ENCODE peak calls at places on chromosomes 6 and 20, in seven cellular contexts. R is NCI-H345; Y is activated CD4-positive, alpha-beta T cell treated with anti-CD3 and anti-CD28 coated beads, Interleukin-2, amount 50 U/mL, for 24 hours; W is hypothalamus; Z is progenitor cell of endocrine pancreas; Q is lower leg skin; G is endothelial cell. E is an unnamed sample.

GRCh38 chr6:15962449-15962764 is 166.5 kb upstream of the MYLIP start:
- DNase-seq in R (no peak), Y (no peak), W (no peak), Z (no peak), Q (no peak), G (peak; percentile 23), E (no peak)

GRCh38 chr6:14499804-14500203 is 382.2 kb downstream of the CD83 start:
- DNase-seq in R (no peak), Y (no peak), W (no peak), Z (no peak), Q (no peak), G (no peak), E (no peak)

GRCh38 chr20:17885544-17885943 is 83.0 kb downstream of the SNX5 start:
- DNase-seq in R (no peak), Y (no peak), W (no peak), Z (no peak), Q (no peak), G (no peak), E (peak; percentile 7)

GRCh38 chr20:44074252-44075151 is 112.5 kb downstream of the JPH2 start:
- DNase-seq in R (no peak), Y (no peak), W (no peak), Z (no peak), Q (peak; percentile 53), G (no peak), E (no peak)

GRCh38 chr6:137699036-137699683 is 167.9 kb upstream of the TNFAIP3 start:
- DNase-seq in R (no peak), Y (no peak), W (no peak), Z (no peak), Q (no peak), G (no peak), E (no peak)

GRCh38 chr6:82205793-82206425 is 41.6 kb downstream of the IBTK start:
- DNase-seq in R (no peak), Y (no peak), W (no peak), Z (no peak), Q (no peak), G (no peak), E (no peak)

GRCh38 chr20:50223321-50223995 is 32.8 kb downstream of the CEBPB start:
- DNase-seq in R (no peak), Y (no peak), W (no peak), Z (no peak), Q (no peak), G (no peak), E (no peak)

GRCh38 chr6:159108438-159108985 is 60.7 kb upstream of the FNDC1 start:
- DNase-seq in R (no peak), Y (no peak), W (no peak), Z (no peak), Q (peak; percentile 48), G (no peak), E (no peak)

GRCh38 chr20:52004720-52005119 is 186.9 kb downstream of the ZFP64 start:
- DNase-seq in R (no peak), Y (no peak), W (no peak), Z (no peak), Q (peak; percentile 20), G (no peak), E (no peak)

GRCh38 chr6:7974932-7975763 is 64.6 kb upstream of the TXNDC5 start:
- DNase-seq in R (no peak), Y (no peak), W (peak; percentile 53), Z (no peak), Q (peak; percentile 93), G (no peak), E (peak; percentile 60)

GRCh38 chr6:131084982-131085381 is 21.9 kb upstream of the EPB41L2 start:
- DNase-seq in R (no peak), Y (no peak), W (no peak), Z (no peak), Q (no peak), G (no peak), E (no peak)